ENCODE peak calls at places on chromosome 19, in six cellular contexts. X is choroid plexus epithelial cell, R is heart left ventricle, F is psoas muscle, G is adrenal gland, Z is neural crest cell. M is an unnamed sample.

GRCh38 chr19:7748756-7749155 is 1.4 kb upstream of the CD209 start:
- DNase-seq in G (peak; percentile 50), Z (no peak), F (no peak), R (no peak), X (peak; percentile 21), M (no peak)

GRCh38 chr19:44401108-44401786 is at the start of gene ZNF285:
- DNase-seq in G (peak; percentile 96), Z (peak; percentile 89), X (peak; percentile 96), R (peak; percentile 97), F (peak; percentile 95), M (peak; percentile 95)

GRCh38 chr19:15374105-15374651 is 5.4 kb downstream of the AKAP8 start:
- DNase-seq in G (no peak), Z (no peak), R (peak; percentile 70), F (no peak), X (no peak), M (no peak)

GRCh38 chr19:16773939-16774338 is 54.3 kb downstream of the NWD1 start:
- DNase-seq in G (no peak), R (no peak), F (no peak), Z (no peak), X (no peak), M (no peak)

GRCh38 chr19:55348317-55349034 is 6.0 kb downstream of the COX6B2 start:
- DNase-seq in X (no peak), F (no peak), G (no peak), R (no peak), Z (no peak), M (no peak)

GRCh38 chr19:22945560-22945959 is 57.4 kb downstream of the ZNF728 start:
- DNase-seq in Z (no peak), G (no peak), F (no peak), R (no peak), X (peak; percentile 50), M (no peak)

GRCh38 chr19:45878043-45878794 is 7.7 kb downstream of the IRF2BP1 start:
- DNase-seq in R (no peak), X (no peak), G (no peak), Z (no peak), F (no peak), M (no peak)

GRCh38 chr19:44149776-44150175 is 8.4 kb downstream of the ZNF234 start:
- DNase-seq in G (no peak), Z (no peak), X (no peak), F (no peak), R (no peak), M (no peak)

GRCh38 chr19:7874080-7874856 is at the start of gene PRR36:
- DNase-seq in F (no peak), R (no peak), Z (peak; percentile 68), X (peak; percentile 29), G (no peak), M (peak; percentile 83)

GRCh38 chr19:18002347-18002850 is 5.6 kb upstream of the ARRDC2 start:
- DNase-seq in G (peak; percentile 39), F (peak; percentile 45), X (no peak), R (no peak), Z (no peak), M (no peak)

GRCh38 chr19:17718467-17718987 is 753 bp upstream of the MAP1S start:
- DNase-seq in X (no peak), R (no peak), G (no peak), F (no peak), Z (no peak), M (no peak)

GRCh38 chr19:49168421-49168820 is 10.8 kb downstream of the TRPM4 start:
- DNase-seq in G (no peak), X (no peak), R (peak; percentile 53), Z (no peak), F (no peak), M (no peak)

GRCh38 chr19:51887522-51888498 is at the start of gene ZNF577:
- DNase-seq in X (peak; percentile 95), F (peak; percentile 91), G (peak; percentile 83), R (peak; percentile 94), Z (peak; percentile 83), M (peak; percentile 90)

GRCh38 chr19:6733338-6734095 is 3.9 kb downstream of the GPR108 start:
- DNase-seq in R (peak; percentile 42), Z (no peak), X (no peak), F (no peak), G (no peak), M (no peak)
- TF ChIP-seq CTCF in R (peak; percentile 6), Z (peak; percentile 29), X (peak; percentile 35), F (peak; percentile 11), G (no peak), M (peak; percentile 52)

GRCh38 chr19:11291991-11292390 is 4.0 kb upstream of the TSPAN16 start:
- DNase-seq in R (no peak), G (no peak), Z (no peak), X (no peak), F (no peak), M (no peak)
- TF ChIP-seq CTCF in R (no peak), G (no peak), Z (no peak), X (no peak), F (no peak), M (no peak)

DNA sequence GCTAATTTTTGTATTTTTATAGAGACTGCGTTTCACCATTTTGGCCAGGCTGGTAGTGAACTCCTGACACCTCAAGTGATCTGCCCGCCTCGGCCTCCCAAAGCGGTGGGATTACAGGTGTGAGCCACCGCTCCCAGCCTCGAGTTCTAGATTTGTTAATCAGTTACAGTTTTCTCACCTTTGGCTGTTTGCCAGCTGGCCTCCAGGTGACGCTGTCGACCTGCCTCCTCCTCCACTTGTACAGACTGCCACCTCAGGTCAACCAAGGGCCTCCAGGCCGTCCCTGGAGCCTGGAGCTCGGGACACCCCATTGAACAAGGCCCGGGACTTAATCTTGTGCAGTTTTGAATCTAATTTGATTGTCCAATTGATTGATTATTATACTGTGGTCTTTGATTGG is 45.5 kb downstream of the IER2 start:
- DNase-seq in Z (peak; percentile 46), G (no peak), R (no peak), F (no peak), X (no peak), M (no peak)
- TF ChIP-seq CTCF in Z (peak; percentile 60), G (no peak), R (no peak), F (no peak), X (peak; percentile 1), M (peak; percentile 69)

GRCh38 chr19:54172764-54173699 is at the start of gene TMC4:
- DNase-seq in R (no peak), Z (no peak), X (peak; percentile 28), F (no peak), G (no peak), M (no peak)
- TF ChIP-seq CTCF in R (no peak), Z (no peak), X (no peak), F (no peak), G (no peak), M (no peak)

M was measured in type B pancreatic cell.